ENCODE peak calls at places on chromosomes 11 and 22, in five cellular contexts. H is sigmoid colon, W is mammary epithelial cell, T is breast epithelium, I is PC-3. V is an unnamed sample.

GRCh38 chr11:102177974-102178631 is 67.9 kb downstream of the YAP1 start:
- DNase-seq in H (no peak), W (peak; percentile 96), T (peak; percentile 39), I (peak; percentile 99), V (peak; percentile 94)

GRCh38 chr11:130527648-130528300 is 79.3 kb downstream of the ADAMTS15 start:
- DNase-seq in H (no peak), W (no peak), T (no peak), I (peak; percentile 61), V (no peak)

GRCh38 chr11:124900464-124900863 is 2.8 kb upstream of the ROBO4 start:
- DNase-seq in H (peak; percentile 71), W (peak; percentile 88), T (no peak), I (peak; percentile 98), V (peak; percentile 89)

GRCh38 chr11:121864660-121865059 is 251.4 kb downstream of the BLID start:
- DNase-seq in H (no peak), W (no peak), T (no peak), I (peak; percentile 26), V (no peak)

GRCh38 chr11:87425943-87426342 is 388.2 kb downstream of the TMEM135 start:
- DNase-seq in H (no peak), W (no peak), T (no peak), I (peak; percentile 55), V (no peak)

GRCh38 chr22:17167486-17167885 is 8.4 kb upstream of the HDHD5 start:
- DNase-seq in H (no peak), W (no peak), T (no peak), I (no peak), V (no peak)

GRCh38 chr11:110126936-110127335 is 33.7 kb downstream of the ZC3H12C start:
- DNase-seq in H (no peak), W (no peak), T (no peak), I (no peak), V (no peak)

GRCh38 chr11:65598258-65598699 is 2.7 kb upstream of the KCNK7 start:
- DNase-seq in H (no peak), W (no peak), T (no peak), I (no peak), V (no peak)

GRCh38 chr11:115890500-115890899 is 386.3 kb upstream of the CADM1 start:
- DNase-seq in H (no peak), W (no peak), T (no peak), I (no peak), V (no peak)

GRCh38 chr11:132648841-132649240 is 883.5 kb downstream of the OPCML start:
- DNase-seq in H (no peak), W (no peak), T (no peak), I (no peak), V (no peak)

GRCh38 chr11:15650105-15650938 is 535.6 kb downstream of the INSC start:
- DNase-seq in H (peak; percentile 95), W (peak; percentile 88), T (peak; percentile 81), I (peak; percentile 86), V (peak; percentile 86)

GRCh38 chr11:31856248-31856647 is 45.1 kb upstream of the PAX6 start:
- DNase-seq in H (no peak), W (peak; percentile 67), T (no peak), I (peak; percentile 80), V (peak; percentile 13)

GRCh38 chr11:76805206-76805913 is 22.2 kb downstream of the TSKU start:
- DNase-seq in H (no peak), W (peak; percentile 37), T (peak; percentile 24), I (no peak), V (no peak)

GRCh38 chr11:112762686-112763048 is 198.6 kb upstream of the NCAM1 start:
- DNase-seq in H (peak; percentile 24), W (no peak), T (no peak), I (no peak), V (no peak)

GRCh38 chr11:2758751-2759150 is 59.0 kb upstream of the KCNQ1OT1 start:
- DNase-seq in H (no peak), W (no peak), T (no peak), I (no peak), V (no peak)

GRCh38 chr22:47176573-47177333 is 414.3 kb downstream of the TBC1D22A start:
- DNase-seq in H (peak; percentile 53), W (no peak), T (no peak), I (no peak), V (no peak)

GRCh38 chr11:122676638-122677037 is 21.1 kb downstream of the UBASH3B start:
- DNase-seq in H (no peak), W (peak; percentile 78), T (peak; percentile 35), I (peak; percentile 87), V (peak; percentile 49)

GRCh38 chr11:118917488-118918127 is 8.1 kb downstream of the BCL9L start:
- DNase-seq in H (peak; percentile 95), W (peak; percentile 94), T (peak; percentile 65), I (peak; percentile 52), V (peak; percentile 72)

GRCh38 chr11:2583605-2583958 is 116.2 kb downstream of the KCNQ1OT1 start:
- DNase-seq in H (no peak), W (no peak), T (no peak), I (no peak), V (no peak)

GRCh38 chr11:108965602-108966001 is 300.7 kb downstream of the DDX10 start:
- DNase-seq in H (no peak), W (peak; percentile 38), T (no peak), I (no peak), V (no peak)

GRCh38 chr22:27214691-27215090 is 557.3 kb downstream of the MIAT start:
- DNase-seq in H (no peak), W (no peak), T (no peak), I (no peak), V (no peak)

GRCh38 chr11:73225851-73226250 is 7.8 kb downstream of the P2RY2 start:
- DNase-seq in H (peak; percentile 32), W (no peak), T (no peak), I (no peak), V (no peak)

GRCh38 chr22:19955241-19956128 is 13.9 kb upstream of the TXNRD2 start:
- DNase-seq in H (peak; percentile 61), W (no peak), T (no peak), I (no peak), V (no peak)
- H3K27ac ChIP-seq in H (peak overlapping the region; percentile 14), W (no peak overlapping the region), T (peak overlapping the region; percentile 57), I (no peak overlapping the region), V (peak overlapping the region; percentile 75)

DNA sequence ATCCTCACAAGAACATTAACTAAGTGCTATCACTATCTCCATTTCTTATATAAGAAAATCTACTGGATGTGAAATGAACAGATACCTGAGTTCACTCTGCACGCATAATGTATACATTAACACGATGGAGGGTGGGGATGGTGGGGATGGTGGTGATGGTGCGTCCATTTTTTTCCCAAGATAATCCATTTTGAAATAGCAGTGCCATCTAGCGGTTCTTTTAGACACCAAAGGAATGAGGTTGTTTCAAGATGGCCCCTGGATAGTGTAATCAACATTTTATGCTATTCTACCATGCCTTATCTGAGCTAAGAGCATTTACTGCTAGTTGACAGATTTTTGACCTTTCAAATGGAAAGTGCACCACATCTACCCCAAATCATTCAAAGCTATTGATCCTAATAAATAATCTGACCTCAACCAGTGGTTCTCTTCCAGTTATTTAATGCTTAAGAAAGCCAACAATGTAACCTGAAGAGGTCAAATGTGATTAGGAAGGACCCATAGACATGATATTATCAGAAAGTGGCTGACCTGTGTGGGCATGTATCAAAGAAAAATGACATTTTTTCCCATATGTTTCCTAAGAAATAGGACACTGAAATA is 714.7 kb upstream of the TENM4 start:
- DNase-seq in H (no peak), W (peak; percentile 17), T (no peak), I (peak; percentile 54), V (peak; percentile 17)
- TF ChIP-seq CTCF in H (no peak), W (peak; percentile 74), T (no peak), I (peak; percentile 76), V (peak; percentile 48)

DNA sequence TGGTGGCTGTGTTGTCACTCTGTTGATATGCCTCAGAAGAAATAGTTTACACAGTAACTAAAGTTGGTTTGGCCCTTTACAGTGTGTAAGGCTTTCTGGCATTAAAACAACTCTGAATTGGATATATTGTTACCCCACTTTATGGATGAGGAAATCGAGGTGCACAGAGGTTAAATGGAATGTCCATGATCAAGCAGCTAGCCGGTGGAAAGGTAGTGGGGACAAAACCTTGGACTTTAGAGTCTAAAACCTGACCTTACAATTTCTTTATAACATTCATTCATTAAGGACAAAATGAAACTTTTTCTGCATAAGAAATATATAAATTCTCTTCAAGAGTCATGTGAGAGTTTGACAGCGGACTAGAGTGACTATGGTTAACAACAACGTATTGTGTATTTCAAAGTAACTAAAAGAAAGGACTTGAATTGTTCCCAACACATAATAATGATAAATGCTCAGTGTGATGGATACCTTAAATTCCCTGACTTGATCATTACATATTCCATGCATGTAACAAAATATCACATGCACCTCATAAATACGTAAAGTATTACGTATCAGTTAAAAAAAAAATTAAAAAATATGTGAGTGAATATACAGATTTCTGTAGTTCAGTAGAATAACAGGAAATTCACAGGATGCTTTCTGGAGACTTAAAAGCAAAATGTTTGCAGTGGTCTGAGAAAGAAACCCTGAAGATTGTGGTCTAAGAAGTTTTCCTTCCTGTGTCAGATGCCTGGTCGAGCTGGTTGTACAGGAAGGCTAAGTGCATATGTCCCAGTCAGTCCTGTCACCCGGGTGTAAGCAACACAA is 51.0 kb downstream of the TEAD1 start:
- DNase-seq in H (no peak), W (no peak), T (no peak), I (peak; percentile 42), V (no peak)
- H3K27ac ChIP-seq in H (peak overlapping the region; percentile 80), W (peak overlapping the region; percentile 90), T (peak overlapping the region; percentile 89), I (peak overlapping the region; percentile 99), V (peak overlapping the region; percentile 94)

GRCh38 chr11:69665669-69666068 is 9.5 kb downstream of the LTO1 start:
- DNase-seq in H (peak; percentile 6), W (no peak), T (no peak), I (no peak), V (no peak)

GRCh38 chr11:69666752-69667536 is 8.2 kb downstream of the LTO1 start:
- DNase-seq in H (peak; percentile 50), W (no peak), T (no peak), I (no peak), V (no peak)

GRCh38 chr11:69669486-69669885 is 5.7 kb downstream of the LTO1 start:
- DNase-seq in H (peak; percentile 54), W (no peak), T (no peak), I (no peak), V (no peak)

GRCh38 chr11:69666261-69666660 is 8.9 kb downstream of the LTO1 start:
- DNase-seq in H (peak; percentile 40), W (no peak), T (no peak), I (no peak), V (no peak)

GRCh38 chr11:69667619-69668604 is 7.2 kb downstream of the LTO1 start:
- DNase-seq in H (peak; percentile 40), W (no peak), T (no peak), I (no peak), V (no peak)
- TF ChIP-seq CTCF in H (no peak), W (no peak), T (no peak), I (no peak), V (no peak)

V was measured in RWPE1.